ENCODE peak calls at places on chromosomes 7 and 10, in four cellular contexts. K is ovary, R is sigmoid colon, H is breast epithelium. J is an unnamed sample.

GRCh38 chr10:68897336-68897741 is 3.8 kb upstream of the DDX50 start:
- DNase-seq in K (peak; percentile 21), R (no peak), H (peak; percentile 23), J (peak; percentile 37)

GRCh38 chr7:134565643-134566136 is 16.8 kb downstream of the AKR1B15 start:
- DNase-seq in K (no peak), H (peak; percentile 47), R (no peak), J (no peak)

GRCh38 chr7:47093254-47093798 is 488.6 kb downstream of the TNS3 start:
- DNase-seq in R (no peak), H (no peak), K (no peak), J (no peak)

GRCh38 chr10:119095648-119096047 is 8.3 kb upstream of the DENND10 start:
- DNase-seq in R (peak; percentile 3), K (no peak), H (no peak), J (no peak)

GRCh38 chr7:95478139-95479037 is 7.4 kb upstream of the ASB4 start:
- DNase-seq in H (no peak), K (peak; percentile 21), R (no peak), J (no peak)

GRCh38 chr7:66257481-66257880 is 52.3 kb downstream of the TPST1 start:
- DNase-seq in R (no peak), K (no peak), H (no peak), J (no peak)

GRCh38 chr10:88879754-88880286 is at the start of gene STAMBPL1:
- DNase-seq in H (peak; percentile 20), K (peak; percentile 56), R (peak; percentile 78), J (no peak)

GRCh38 chr7:66359656-66360211 is 154.6 kb downstream of the TPST1 start:
- DNase-seq in R (peak; percentile 80), K (no peak), H (peak; percentile 56), J (peak; percentile 33)

GRCh38 chr10:95363303-95363912 is 72.6 kb upstream of the PDLIM1 start:
- DNase-seq in R (no peak), H (no peak), K (no peak), J (no peak)

GRCh38 chr7:8151161-8151560 is 110.8 kb downstream of the ICA1 start:
- DNase-seq in R (no peak), K (no peak), H (peak; percentile 43), J (no peak)

GRCh38 chr10:70694410-70695179 is 22.3 kb downstream of the ADAMTS14 start:
- DNase-seq in R (no peak), K (no peak), H (no peak), J (no peak)

GRCh38 chr7:48389977-48390376 is 218.7 kb downstream of the ABCA13 start:
- DNase-seq in H (no peak), K (no peak), R (no peak), J (no peak)

GRCh38 chr10:11429439-11430052 is 181.9 kb downstream of the USP6NL start:
- DNase-seq in K (no peak), R (no peak), H (no peak), J (no peak)

GRCh38 chr10:92760609-92761008 is 70.9 kb downstream of the HHEX start:
- DNase-seq in H (no peak), R (no peak), K (no peak), J (no peak)

GRCh38 chr7:1639578-1640175 is 30.4 kb upstream of the ELFN1 start:
- DNase-seq in H (no peak), R (no peak), K (no peak), J (no peak)

GRCh38 chr7:129536323-129536722 is 34.0 kb downstream of the SMKR1 start:
- DNase-seq in H (no peak), K (no peak), R (no peak), J (no peak)

GRCh38 chr7:82167568-82168314 is 275.8 kb downstream of the CACNA2D1 start:
- DNase-seq in R (no peak), H (no peak), K (no peak), J (no peak)

GRCh38 chr10:119505131-119505551 is 37.4 kb downstream of the RGS10 start:
- DNase-seq in R (peak; percentile 87), H (no peak), K (no peak), J (no peak)

DNA sequence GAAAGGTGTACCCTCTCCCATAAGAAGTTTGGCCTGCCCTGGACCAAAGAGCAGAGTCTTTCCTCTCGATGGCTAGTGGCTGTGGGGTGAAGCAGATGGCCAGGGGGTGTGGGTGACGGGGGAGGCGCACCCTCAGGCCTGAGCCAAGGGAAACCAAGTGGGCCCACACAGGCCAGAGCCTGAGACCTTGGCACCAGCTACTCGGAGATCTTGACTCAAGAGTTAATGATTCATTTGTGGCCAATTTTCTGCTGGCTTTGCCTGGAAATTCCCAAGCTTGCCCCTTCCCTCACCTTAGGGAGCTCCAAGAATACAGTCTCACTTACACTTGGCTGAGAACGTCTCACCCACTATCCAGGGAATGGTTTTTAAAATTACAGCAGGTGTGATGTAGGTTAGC is 42.7 kb downstream of the ZMIZ1 start:
- DNase-seq in R (no peak), H (no peak), K (no peak), J (no peak)
- TF ChIP-seq POLR2A in R (no peak), H (no peak), K (no peak), J (no peak)

GRCh38 chr7:143286522-143286890 is 1.6 kb upstream of the CASP2 start:
- DNase-seq in R (no peak), H (no peak), K (no peak), J (no peak)
- H3K27ac ChIP-seq in R (no peak overlapping the region), H (peak overlapping the region; percentile 92), K (no peak overlapping the region), J (no peak overlapping the region)

DNA sequence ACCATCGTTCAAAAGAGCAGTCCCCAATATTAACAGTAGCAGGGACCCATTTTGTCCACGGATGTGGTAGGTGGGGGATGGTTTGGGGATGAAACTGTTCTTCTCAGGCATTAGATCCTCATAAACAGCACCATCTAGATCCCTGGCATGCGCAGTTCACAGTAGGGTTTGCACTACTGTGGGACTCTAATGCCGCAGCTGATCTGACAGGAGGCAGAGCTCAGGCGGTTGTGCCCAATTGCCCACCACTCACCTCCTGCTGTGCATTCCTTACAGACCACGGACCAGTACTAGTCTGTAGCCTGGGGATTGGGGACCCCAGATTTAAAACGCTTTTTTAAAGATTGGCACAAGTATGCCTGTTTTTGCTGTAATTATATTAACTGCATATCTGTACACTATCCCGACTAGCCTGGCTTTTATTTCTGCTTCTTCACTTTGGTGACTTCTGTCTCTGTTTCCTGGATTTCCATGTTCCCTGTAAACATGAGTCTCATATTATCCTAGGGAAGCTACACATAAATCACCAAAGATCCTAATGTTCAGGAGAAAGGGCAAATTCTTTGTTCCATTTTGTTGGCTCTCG is 163.3 kb upstream of the AKR1E2 start:
- DNase-seq in H (no peak), K (no peak), R (peak; percentile 69), J (no peak)
- H3K4me3 ChIP-seq in H (no peak overlapping the region), K (no peak overlapping the region), R (no peak overlapping the region), J (no peak overlapping the region)

DNA sequence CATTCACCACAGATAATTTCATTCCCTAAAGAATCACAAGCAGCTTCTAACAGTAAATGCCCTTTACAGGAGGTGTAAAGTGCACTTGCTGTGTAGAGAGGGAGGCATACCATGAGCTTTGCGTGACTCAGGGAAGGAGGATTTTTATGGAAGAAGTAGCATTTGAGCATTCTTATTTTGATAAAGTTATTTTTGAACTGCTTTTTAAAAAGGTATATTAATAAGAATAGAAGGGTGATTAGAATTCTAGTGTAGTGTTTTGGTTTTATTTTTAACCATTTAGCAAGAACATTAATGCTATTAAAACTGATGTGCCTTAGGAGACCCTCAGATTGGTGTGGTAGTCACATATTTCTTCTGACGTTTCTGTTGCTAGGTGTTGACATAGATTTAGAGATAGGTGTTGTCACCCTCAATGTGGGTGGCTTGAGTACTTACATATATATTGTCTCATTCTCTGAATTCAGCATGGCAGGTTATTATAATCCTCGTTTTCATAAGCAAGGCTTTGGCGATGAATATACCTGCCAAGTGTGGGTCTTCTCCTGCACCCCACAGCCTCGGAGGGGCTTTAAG is 6.8 kb downstream of the FBH1 start:
- DNase-seq in R (no peak), K (no peak), H (no peak), J (no peak)
- TF ChIP-seq POLR2A in R (no peak), K (no peak), H (no peak), J (no peak)

GRCh38 chr10:52314007-52314821 is at the start of gene DKK1:
- DNase-seq in K (no peak), R (peak; percentile 69), H (peak; percentile 21), J (no peak)
- H3K27ac ChIP-seq in K (no peak within 1 kb of the TSS), R (no peak within 1 kb of the TSS), H (no peak within 1 kb of the TSS), J (no peak within 1 kb of the TSS)